ENCODE peak calls at places on chromosomes 7 and 10, in ten cellular contexts. D is astrocyte of the spinal cord, I is H4, G is lower lobe of right lung, T is AG09319, A is breast epithelium, M is transverse colon, L is endothelial cell, H is activated T-helper 1 cell treated with Interleukin-2 at 50 U/mL for 16 hours, Q is colonic mucosa. K is an unnamed sample.

GRCh38 chr7:47211467-47212121 is 370.3 kb downstream of the TNS3 start:
- DNase-seq in D (no peak), I (no peak), G (no peak), T (no peak), A (no peak), M (no peak), L (no peak), H (no peak), Q (no peak), K (no peak)

GRCh38 chr7:108051449-108051848 is 48.5 kb upstream of the LAMB1 start:
- DNase-seq in D (no peak), I (no peak), G (no peak), T (no peak), A (no peak), M (no peak), L (no peak), H (no peak), Q (no peak), K (no peak)

GRCh38 chr7:126698446-126698845 is 554.3 kb downstream of the GRM8 start:
- DNase-seq in D (no peak), I (no peak), G (no peak), T (no peak), A (no peak), M (no peak), L (no peak), H (no peak), Q (no peak), K (no peak)

GRCh38 chr7:135684134-135684533 is 21.8 kb downstream of the STMP1 start:
- DNase-seq in D (peak), I (no peak), G (no peak), T (no peak), A (no peak), M (no peak), L (no peak), H (no peak), Q (no peak), K (no peak)

GRCh38 chr10:132250456-132251223 is 57.1 kb downstream of the STK32C start:
- DNase-seq in D (no peak), I (no peak), G (no peak), T (no peak), A (no peak), M (no peak), L (no peak), H (no peak), Q (no peak), K (no peak)

GRCh38 chr10:97025613-97026242 is 160.0 kb downstream of the SLIT1 start:
- DNase-seq in D (peak), I (peak), G (no peak), T (no peak), A (no peak), M (peak), L (peak), H (no peak), Q (peak), K (peak)

GRCh38 chr10:123135415-123136141 is at the start of gene HMX3:
- DNase-seq in D (no peak), I (no peak), G (no peak), T (no peak), A (no peak), M (no peak), L (no peak), H (no peak), Q (no peak), K (no peak)

GRCh38 chr10:75401569-75402485 is at the start of gene ZNF503:
- DNase-seq in D (peak), I (peak), G (peak), T (peak), A (peak), M (peak), L (peak), H (no peak), Q (peak), K (peak)

GRCh38 chr7:141619745-141620144 is 68.5 kb downstream of the AGK start:
- DNase-seq in D (no peak), I (no peak), G (no peak), T (no peak), A (no peak), M (no peak), L (no peak), H (no peak), Q (no peak), K (no peak)

GRCh38 chr7:90889210-90889609 is 293.1 kb downstream of the CDK14 start:
- DNase-seq in D (no peak), I (no peak), G (no peak), T (no peak), A (no peak), M (no peak), L (no peak), H (no peak), Q (no peak), K (no peak)

GRCh38 chr10:46265981-46266505 is 20.8 kb upstream of the ANTXRL start:
- DNase-seq in D (no peak), I (no peak), G (no peak), T (no peak), A (no peak), M (no peak), L (no peak), H (no peak), Q (no peak), K (no peak)

GRCh38 chr10:73117976-73118743 is 7.9 kb downstream of the NUDT13 start:
- DNase-seq in D (peak), I (no peak), G (no peak), T (no peak), A (no peak), M (no peak), L (no peak), H (no peak), Q (no peak), K (no peak)

GRCh38 chr10:123568751-123569150 is 97.4 kb upstream of the GPR26 start:
- DNase-seq in D (no peak), I (no peak), G (no peak), T (no peak), A (peak), M (no peak), L (no peak), H (no peak), Q (peak), K (no peak)

GRCh38 chr7:100602889-100603696 is 930 bp downstream of the PCOLCE start:
- DNase-seq in D (peak), I (peak), G (no peak), T (peak), A (peak), M (peak), L (no peak), H (no peak), Q (peak), K (no peak)

GRCh38 chr7:43485580-43485979 is 97.3 kb upstream of the STK17A start:
- DNase-seq in D (no peak), I (no peak), G (no peak), T (no peak), A (no peak), M (no peak), L (no peak), H (no peak), Q (no peak), K (no peak)